ENCODE peak calls at places on chromosomes 7 and 10, in six cellular contexts. T, A, E, O, B and H are unnamed samples.
A peak's percentile ranks its signal among the peaks of the same experiment; 100 is the strongest.

GRCh38 chr7:107207459-107207858 is 38.7 kb downstream of the HBP1 start:
- DNase-seq in T (no peak), O (no peak), B (no peak), A (no peak), E (no peak), H (no peak)

GRCh38 chr7:88183051-88183450 is 36.8 kb downstream of the SRI start:
- DNase-seq in E (peak; percentile 61), O (no peak), T (no peak), A (no peak), B (no peak), H (no peak)

GRCh38 chr7:28623863-28624262 is 211.5 kb downstream of the CREB5 start:
- DNase-seq in A (no peak), T (no peak), E (peak; percentile 56), B (no peak), O (no peak), H (no peak)

GRCh38 chr7:29612596-29612995 is 49.0 kb downstream of the PRR15 start:
- DNase-seq in E (no peak), T (no peak), O (no peak), A (no peak), B (no peak), H (peak; percentile 66)

GRCh38 chr10:88172159-88172558 is 308.7 kb downstream of the PTEN start:
- DNase-seq in E (no peak), O (peak; percentile 42), B (no peak), A (no peak), T (no peak), H (no peak)

GRCh38 chr7:46123-46829 is 146.1 kb upstream of the FAM20C start:
- DNase-seq in A (no peak), T (no peak), E (no peak), B (peak; percentile 2), O (no peak), H (no peak)

GRCh38 chr7:144515430-144515829 is 111.9 kb upstream of the NOBOX start:
- DNase-seq in B (no peak), A (no peak), T (no peak), E (no peak), O (no peak), H (no peak)

GRCh38 chr7:131413711-131414110 is 86.0 kb downstream of the MKLN1 start:
- DNase-seq in O (no peak), T (no peak), A (no peak), E (no peak), B (no peak), H (no peak)

GRCh38 chr10:96511044-96511945 is 2.4 kb downstream of the TLL2 start:
- DNase-seq in A (peak; percentile 19), E (peak; percentile 46), B (peak; percentile 54), O (peak; percentile 14), T (no peak), H (peak; percentile 10)

GRCh38 chr10:28387141-28387540 is 84.3 kb upstream of the MPP7 start:
- DNase-seq in O (no peak), B (no peak), T (no peak), E (peak; percentile 78), A (no peak), H (no peak)

GRCh38 chr10:6037975-6038624 is 24.1 kb downstream of the IL2RA start:
- DNase-seq in A (no peak), E (no peak), O (peak; percentile 23), B (no peak), T (no peak), H (no peak)

GRCh38 chr10:27482984-27483956 is 20.8 kb upstream of the RAB18 start:
- DNase-seq in E (peak; percentile 98), B (no peak), O (no peak), A (peak; percentile 4), T (no peak), H (peak; percentile 21)

DNA sequence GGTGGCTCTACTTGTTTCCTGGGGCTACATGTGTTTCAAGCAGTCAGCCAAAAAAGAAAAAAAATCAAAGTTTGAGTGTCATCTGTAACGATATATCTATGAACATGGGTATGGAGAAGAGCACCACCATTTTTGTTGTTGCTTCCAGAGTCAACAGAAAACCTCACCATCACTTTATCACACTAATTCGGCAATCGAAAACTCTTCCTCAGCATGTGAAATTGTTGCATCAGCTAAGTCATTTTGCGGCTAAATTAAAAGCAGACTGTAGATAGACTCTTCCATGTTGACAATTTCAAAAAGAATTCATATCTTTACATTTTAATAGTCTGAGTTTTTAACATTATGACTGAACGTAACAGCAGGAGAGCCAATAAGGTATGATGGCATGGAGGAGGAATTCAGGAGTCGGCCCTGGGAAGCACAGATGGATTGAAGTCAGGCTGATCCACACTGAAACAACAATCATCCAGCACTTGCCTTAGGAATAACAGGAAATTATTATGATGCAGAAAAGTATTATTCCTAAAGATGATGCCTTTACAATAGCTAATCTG is 455.7 kb upstream of the KLF6 start:
- DNase-seq in T (no peak), A (peak; percentile 72), B (no peak), E (no peak), O (no peak), H (peak; percentile 85)
- H3K4me3 ChIP-seq in T (no peak overlapping the region), A (no peak overlapping the region), B (no peak overlapping the region), E (no peak overlapping the region), O (no peak overlapping the region), H (no peak overlapping the region)

DNA sequence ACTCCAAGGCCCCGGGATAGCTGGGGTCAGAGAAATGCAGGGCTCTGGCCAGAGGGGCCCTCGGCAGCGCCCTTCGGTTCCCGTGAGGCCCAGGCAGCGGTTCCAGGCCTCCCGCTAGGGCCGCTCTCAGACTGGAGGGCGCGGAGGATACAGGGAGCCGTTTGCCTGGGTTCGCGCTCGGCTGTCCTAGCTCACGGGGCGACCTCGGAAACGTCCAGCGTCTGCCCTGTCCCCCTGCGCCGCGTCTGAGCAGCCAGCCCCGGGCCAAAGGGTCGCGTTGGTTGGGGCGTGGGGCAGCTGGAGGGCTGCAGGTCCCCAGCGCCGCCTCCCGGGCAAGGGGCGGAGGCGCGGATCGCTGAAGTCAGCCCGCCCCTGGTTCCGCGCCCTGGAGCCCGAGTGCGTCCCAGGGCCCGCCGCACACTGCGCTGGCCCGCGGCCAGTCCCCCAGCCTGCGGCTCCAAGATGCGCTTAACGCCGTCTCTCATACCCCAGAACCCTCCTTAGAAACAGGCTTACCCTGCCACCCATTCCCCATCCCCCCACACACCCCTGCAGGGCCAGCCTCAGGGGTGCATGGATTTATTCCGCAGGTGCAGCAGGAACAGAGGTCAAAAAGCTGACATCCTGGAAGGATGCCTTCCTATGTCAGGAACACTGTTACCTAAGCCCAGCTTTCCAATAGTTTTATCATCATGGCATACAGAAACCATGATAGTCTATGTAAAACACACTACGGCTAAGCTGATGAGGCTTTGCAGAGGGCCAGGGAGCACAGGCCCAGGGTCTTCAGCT is 22.1 kb upstream of the OPN4 start:
- DNase-seq in O (no peak), T (no peak), B (no peak), A (peak; percentile 20), E (no peak), H (no peak)
- H3K4me3 ChIP-seq in O (no peak overlapping the region), T (no peak overlapping the region), B (peak overlapping the region; percentile 17), A (peak overlapping the region; percentile 36), E (peak overlapping the region; percentile 8), H (peak overlapping the region; percentile 48)

GRCh38 chr10:44724415-44725174 is 186.5 kb upstream of the TMEM72 start:
- DNase-seq in E (peak; percentile 48), O (no peak), T (no peak), A (peak; percentile 17), B (no peak), H (peak; percentile 82)
- H3K4me3 ChIP-seq in E (no peak overlapping the region), O (no peak overlapping the region), T (no peak overlapping the region), A (no peak overlapping the region), B (no peak overlapping the region), H (no peak overlapping the region)

GRCh38 chr10:70676511-70676910 is 4.2 kb downstream of the ADAMTS14 start:
- DNase-seq in T (no peak), A (no peak), E (no peak), O (no peak), B (no peak), H (no peak)

GRCh38 chr10:70672993-70673928 is 955 bp downstream of the ADAMTS14 start:
- DNase-seq in A (peak; percentile 79), B (no peak), T (no peak), O (no peak), E (peak; percentile 56), H (peak; percentile 95)

GRCh38 chr10:70673929-70674559 is 1.7 kb downstream of the ADAMTS14 start:
- DNase-seq in E (no peak), B (no peak), O (no peak), T (no peak), A (no peak), H (no peak)

GRCh38 chr10:70675496-70676161 is 3.3 kb downstream of the ADAMTS14 start:
- DNase-seq in B (no peak), O (no peak), E (no peak), A (no peak), T (no peak), H (no peak)

GRCh38 chr10:70674560-70675495 is 2.5 kb downstream of the ADAMTS14 start:
- DNase-seq in T (no peak), O (no peak), B (no peak), A (no peak), E (no peak), H (no peak)
- H3K4me3 ChIP-seq in T (no peak overlapping the region), O (no peak overlapping the region), B (no peak overlapping the region), A (peak overlapping the region; percentile 83), E (no peak overlapping the region), H (no peak overlapping the region)

GRCh38 chr10:43120116-43120947 is 17.9 kb upstream of the CSGALNACT2 start:
- DNase-seq in A (no peak), T (no peak), O (no peak), E (no peak), B (no peak), H (no peak)
- H3K4me3 ChIP-seq in A (no peak overlapping the region), T (no peak overlapping the region), O (no peak overlapping the region), E (no peak overlapping the region), B (no peak overlapping the region), H (no peak overlapping the region)

DNA sequence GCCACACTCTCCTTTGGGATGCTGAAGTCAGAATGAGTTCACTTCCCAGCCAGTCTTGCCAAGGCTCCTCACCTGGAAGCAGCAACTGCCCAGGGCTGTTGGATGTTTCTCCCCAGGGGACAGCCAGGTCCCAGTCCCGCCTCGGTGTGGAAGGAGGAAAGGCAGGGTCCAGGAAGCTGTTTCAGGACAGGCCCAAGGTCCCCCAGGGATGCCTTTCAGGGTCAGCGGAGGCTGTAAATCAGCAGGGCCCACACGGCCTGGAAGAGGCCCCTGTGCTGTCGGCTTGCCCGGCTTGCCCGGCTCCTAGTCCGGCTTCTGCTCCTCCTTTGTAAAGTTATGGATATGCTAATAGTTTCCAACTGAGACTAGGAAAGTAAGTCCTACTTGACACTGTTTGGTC is 10.3 kb downstream of the IKZF1 start:
- DNase-seq in T (no peak), B (no peak), A (no peak), E (no peak), O (no peak), H (no peak)
- H3K4me3 ChIP-seq in T (peak overlapping the region; percentile 26), B (no peak overlapping the region), A (no peak overlapping the region), E (no peak overlapping the region), O (peak overlapping the region; percentile 73), H (no peak overlapping the region)

DNA sequence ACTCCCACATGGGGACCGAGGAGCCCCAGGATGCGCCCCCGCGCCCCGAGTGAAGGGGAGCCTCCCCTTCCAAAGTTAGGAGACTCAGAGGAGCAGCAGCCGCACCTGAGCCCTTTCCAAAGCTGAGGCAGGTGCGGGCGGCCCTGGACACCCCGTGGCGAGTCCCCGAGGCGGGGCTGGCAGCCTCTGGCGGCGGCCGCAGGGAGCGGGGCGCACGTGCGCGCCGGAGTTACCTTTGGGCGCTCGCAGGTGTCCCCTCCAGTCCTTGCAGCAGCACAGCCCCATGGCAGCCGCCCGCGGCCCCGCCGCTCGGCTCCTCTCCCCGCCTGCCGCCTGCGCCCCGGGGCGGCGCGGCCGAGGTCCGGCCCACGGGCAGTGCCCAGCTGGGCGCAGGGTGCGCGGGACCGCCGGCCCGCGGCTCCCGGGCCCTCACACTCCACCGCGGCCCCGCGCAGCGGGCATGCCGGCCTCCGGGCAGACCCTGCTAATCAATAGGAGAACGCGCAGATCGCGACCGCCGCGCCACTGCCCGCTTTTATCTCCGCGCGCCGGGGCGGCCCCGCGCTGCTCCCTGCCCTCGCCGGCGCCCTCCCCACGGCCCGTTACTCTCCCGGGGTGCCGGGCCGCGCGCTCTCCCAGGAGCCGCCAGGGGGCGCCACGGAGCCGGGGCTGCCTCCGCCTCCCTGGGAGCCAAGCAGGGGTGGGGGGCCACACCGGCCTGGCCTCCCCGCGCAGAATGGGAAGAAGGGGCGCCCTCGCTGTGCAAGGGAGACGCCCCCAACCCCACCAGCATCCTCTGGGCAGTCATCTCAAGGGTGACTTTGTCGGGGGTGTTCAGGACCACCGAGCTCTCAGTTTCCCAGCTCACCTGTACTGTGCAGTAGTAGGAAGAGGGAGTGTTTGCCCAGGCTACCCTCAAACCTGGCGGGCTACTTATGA is 80.8 kb downstream of the ARHGAP22 start:
- DNase-seq in O (no peak), E (no peak), B (no peak), T (no peak), A (peak; percentile 14), H (no peak)
- H3K4me3 ChIP-seq in O (no peak overlapping the region), E (peak overlapping the region; percentile 22), B (peak overlapping the region; percentile 38), T (peak overlapping the region; percentile 41), A (peak overlapping the region; percentile 60), H (peak overlapping the region; percentile 60)